ENCODE peak calls at places on chromosomes 1 and 21, in five cellular contexts. O is IMR-90, L is Panc1, X is transverse colon, P is right atrium auricular region. W is an unnamed sample.

GRCh38 chr1:241470361-241470760 is 49.2 kb downstream of the FH start:
- DNase-seq in O (peak; percentile 7), L (no peak), X (no peak), P (no peak), W (no peak)

GRCh38 chr1:177907000-177907399 is 62.9 kb downstream of the SEC16B start:
- DNase-seq in O (no peak), L (no peak), X (no peak), P (no peak), W (no peak)

GRCh38 chr1:110540891-110541685 is 22.1 kb upstream of the KCNA10 start:
- DNase-seq in O (no peak), L (no peak), X (no peak), P (no peak), W (no peak)

GRCh38 chr21:45874716-45875415 is 106.7 kb upstream of the COL6A1 start:
- DNase-seq in O (peak; percentile 98), L (no peak), X (peak; percentile 57), P (no peak), W (peak; percentile 91)

GRCh38 chr1:111197598-111198289 is 2.7 kb downstream of the DENND2D start:
- DNase-seq in O (peak; percentile 4), L (peak; percentile 4), X (no peak), P (peak; percentile 34), W (no peak)

GRCh38 chr1:236143104-236143948 is 987 bp downstream of the GPR137B start:
- DNase-seq in O (peak; percentile 72), L (no peak), X (no peak), P (no peak), W (no peak)

GRCh38 chr21:15442743-15443142 is 287.0 kb upstream of the USP25 start:
- DNase-seq in O (no peak), L (no peak), X (no peak), P (no peak), W (no peak)

GRCh38 chr1:48741380-48741779 is 35.3 kb downstream of the BEND5 start:
- DNase-seq in O (no peak), L (no peak), X (no peak), P (no peak), W (no peak)

GRCh38 chr1:162993866-162994265 is 75.3 kb upstream of the RGS4 start:
- DNase-seq in O (no peak), L (no peak), X (no peak), P (no peak), W (no peak)

GRCh38 chr1:156246241-156246761 is 1.6 kb downstream of the PAQR6 start:
- DNase-seq in O (no peak), L (no peak), X (no peak), P (no peak), W (no peak)
- H3K4me3 ChIP-seq in O (no peak overlapping the region), L (no peak overlapping the region), X (no peak overlapping the region), P (no peak overlapping the region), W (no peak overlapping the region)

GRCh38 chr1:47179023-47179987 is 10.5 kb downstream of the PDZK1IP1 start:
- DNase-seq in O (peak; percentile 91), L (peak; percentile 74), X (peak; percentile 92), P (peak; percentile 94), W (peak; percentile 92)
- TF ChIP-seq CTCF in O (peak; percentile 98), L (peak; percentile 93), X (peak; percentile 82), P (peak; percentile 70), W (peak; percentile 77)

GRCh38 chr1:159946242-159947187 is 1.1 kb upstream of the IGSF9 start:
- DNase-seq in O (no peak), L (no peak), X (peak; percentile 8), P (no peak), W (no peak)
- H3K4me3 ChIP-seq in O (no peak overlapping the region), L (no peak overlapping the region), X (peak overlapping the region; percentile 43), P (no peak overlapping the region), W (peak overlapping the region; percentile 44)

GRCh38 chr1:58926177-58926576 is 142.3 kb upstream of the JUN start:
- DNase-seq in O (no peak), L (no peak), X (no peak), P (no peak), W (no peak)

GRCh38 chr1:58923090-58923470 is 139.2 kb upstream of the JUN start:
- DNase-seq in O (no peak), L (no peak), X (no peak), P (no peak), W (no peak)

GRCh38 chr1:58922302-58923089 is 138.6 kb upstream of the JUN start:
- DNase-seq in O (peak; percentile 44), L (no peak), X (peak; percentile 90), P (peak; percentile 70), W (peak; percentile 91)

GRCh38 chr1:58925247-58925646 is 141.4 kb upstream of the JUN start:
- DNase-seq in O (no peak), L (no peak), X (no peak), P (no peak), W (no peak)

GRCh38 chr1:58924016-58924565 is 140.2 kb upstream of the JUN start:
- DNase-seq in O (no peak), L (no peak), X (no peak), P (peak; percentile 44), W (no peak)
- TF ChIP-seq CTCF in O (no peak), L (no peak), X (no peak), P (no peak), W (no peak)